ENCODE peak calls at places on chromosomes 3 and 15, in seven cellular contexts. D is heart left ventricle; I is activated T-cell treated with anti-CD3 and anti-CD28 coated beads, Interleukin-2, amount 50 U/mL, for 72 hours; T is Panc1; K is Right ventricle myocardium superior; Q is gastrocnemius medialis; P is GM23338. M is an unnamed sample.
A peak's percentile ranks its signal among the peaks of the same experiment; 100 is the strongest.

GRCh38 chr3:161691677-161692076 is 195.1 kb downstream of the OTOL1 start:
- ATAC-seq in Q (no peak), I (no peak), P (no peak), D (no peak), K (no peak), T (no peak), M (no peak)

GRCh38 chr3:11384074-11384473 is 111.9 kb downstream of the ATG7 start:
- ATAC-seq in I (no peak), Q (peak; percentile 48), T (no peak), K (no peak), P (no peak), D (no peak), M (no peak)

GRCh38 chr3:40229411-40229810 is 80.1 kb upstream of the EIF1B start:
- ATAC-seq in Q (no peak), D (no peak), K (peak; percentile 22), P (no peak), T (no peak), I (no peak), M (no peak)

GRCh38 chr3:71510485-71510884 is 73.0 kb downstream of the FOXP1 start:
- ATAC-seq in T (no peak), K (no peak), P (peak; percentile 11), D (no peak), Q (no peak), I (no peak), M (no peak)

GRCh38 chr15:69086427-69087205 is 72.1 kb downstream of the NOX5 start:
- ATAC-seq in K (no peak), I (no peak), Q (no peak), P (peak; percentile 68), D (no peak), T (no peak), M (no peak)

GRCh38 chr15:83462953-83463433 is 15.9 kb downstream of the SH3GL3 start:
- ATAC-seq in T (no peak), K (no peak), P (no peak), D (no peak), Q (no peak), I (no peak), M (no peak)

GRCh38 chr15:64092864-64093626 is 593 bp downstream of the CIAO2A start:
- ATAC-seq in I (peak; percentile 9), K (peak; percentile 53), P (peak; percentile 25), D (peak; percentile 37), Q (peak; percentile 25), T (peak; percentile 10), M (peak; percentile 15)

GRCh38 chr3:150703756-150704344 is at the start of gene ERICH6:
- ATAC-seq in Q (peak; percentile 94), P (peak; percentile 99), D (peak; percentile 99), K (peak; percentile 99), I (peak; percentile 99), T (peak; percentile 98), M (peak; percentile 97)

GRCh38 chr15:42156266-42156922 is at the start of gene PLA2G4F:
- ATAC-seq in K (peak; percentile 30), I (no peak), Q (peak; percentile 59), P (peak; percentile 76), T (peak; percentile 29), D (no peak), M (no peak)

GRCh38 chr3:1068985-1069384 is 23.8 kb upstream of the CNTN6 start:
- ATAC-seq in P (no peak), Q (no peak), K (no peak), I (no peak), D (no peak), T (no peak), M (no peak)

GRCh38 chr15:91892417-91892816 is 38.9 kb downstream of the SLCO3A1 start:
- ATAC-seq in T (no peak), P (no peak), I (no peak), D (no peak), K (no peak), Q (peak; percentile 21), M (no peak)

GRCh38 chr15:33183334-33183733 is 11.2 kb downstream of the FMN1 start:
- ATAC-seq in Q (no peak), T (no peak), K (no peak), P (no peak), I (no peak), D (no peak), M (no peak)

GRCh38 chr15:25731411-25731810 is 131.7 kb downstream of the ATP10A start:
- ATAC-seq in I (no peak), P (no peak), D (no peak), T (no peak), Q (no peak), K (no peak), M (no peak)

GRCh38 chr3:152335273-152335672 is 66.5 kb downstream of the MBNL1 start:
- ATAC-seq in T (no peak), K (no peak), P (no peak), I (peak; percentile 30), Q (no peak), D (no peak), M (peak; percentile 71)

GRCh38 chr15:37019479-37020433 is 80.6 kb downstream of the MEIS2 start:
- ATAC-seq in Q (no peak), T (no peak), K (peak; percentile 64), P (no peak), D (peak; percentile 29), I (no peak), M (no peak)

GRCh38 chr3:108123326-108123725 is 32.5 kb upstream of the CD47 start:
- ATAC-seq in K (no peak), T (no peak), D (no peak), I (no peak), Q (no peak), P (no peak), M (no peak)

GRCh38 chr3:163601426-163601825 is 1476.9 kb downstream of the SI start:
- ATAC-seq in Q (no peak), P (no peak), K (no peak), T (no peak), D (no peak), I (no peak), M (no peak)

GRCh38 chr3:8724108-8724752 is 9.4 kb upstream of the CAV3 start:
- ATAC-seq in P (no peak), I (no peak), K (no peak), D (no peak), Q (no peak), T (peak; percentile 77), M (no peak)

GRCh38 chr3:101876142-101876541 is 26.8 kb downstream of the NFKBIZ start:
- ATAC-seq in K (no peak), Q (no peak), I (no peak), T (no peak), P (no peak), D (no peak), M (no peak)

GRCh38 chr3:59127071-59127470 is 77.2 kb upstream of the CFAP20DC start:
- ATAC-seq in P (no peak), I (no peak), T (no peak), K (no peak), Q (no peak), D (no peak), M (no peak)

GRCh38 chr3:24829011-24829581 is 334.4 kb upstream of the THRB start:
- ATAC-seq in Q (peak; percentile 61), T (peak; percentile 68), I (peak; percentile 45), K (peak; percentile 97), D (peak; percentile 32), P (peak; percentile 86), M (no peak)

GRCh38 chr3:118536764-118537163 is 497.9 kb downstream of the IGSF11 start:
- ATAC-seq in I (no peak), P (no peak), T (no peak), K (no peak), D (no peak), Q (no peak), M (no peak)

GRCh38 chr15:90970274-90970673 is 15.6 kb downstream of the RCCD1 start:
- ATAC-seq in K (no peak), Q (no peak), P (no peak), I (peak; percentile 11), T (no peak), D (no peak), M (no peak)

GRCh38 chr15:78067328-78068241 is 9.9 kb downstream of the TBC1D2B start:
- ATAC-seq in P (no peak), Q (no peak), I (no peak), K (no peak), D (no peak), T (peak; percentile 76), M (no peak)

GRCh38 chr15:70113304-70113700 is 15.6 kb upstream of the TLE3 start:
- ATAC-seq in D (no peak), P (no peak), Q (no peak), I (no peak), T (no peak), K (peak; percentile 13), M (no peak)

GRCh38 chr3:98761656-98762229 is 1.4 kb upstream of the ST3GAL6 start:
- ATAC-seq in I (no peak), D (no peak), P (no peak), T (no peak), Q (no peak), K (peak; percentile 58), M (no peak)

GRCh38 chr3:17810759-17811158 is 68.3 kb upstream of the TBC1D5 start:
- ATAC-seq in K (no peak), D (no peak), P (peak; percentile 37), Q (no peak), I (no peak), T (no peak), M (no peak)

GRCh38 chr15:55297315-55297714 is 7.7 kb upstream of the RAB27A start:
- ATAC-seq in I (no peak), P (no peak), K (no peak), T (no peak), D (no peak), Q (no peak), M (no peak)

GRCh38 chr15:60766391-60767128 is 287.6 kb upstream of the ICE2 start:
- ATAC-seq in I (peak; percentile 74), T (no peak), Q (no peak), D (no peak), K (no peak), P (peak; percentile 48), M (peak; percentile 70)

GRCh38 chr3:126025116-126025729 is 56.2 kb downstream of the ROPN1B start:
- ATAC-seq in Q (no peak), K (no peak), T (no peak), I (no peak), D (no peak), P (no peak), M (no peak)

GRCh38 chr3:123489400-123490004 is 40.6 kb upstream of the ADCY5 start:
- ATAC-seq in I (peak; percentile 46), T (peak; percentile 88), K (peak; percentile 86), P (peak; percentile 96), Q (peak; percentile 77), D (peak; percentile 64), M (peak; percentile 45)

GRCh38 chr15:75732206-75732808 is 19.7 kb upstream of the CSPG4 start:
- ATAC-seq in T (peak; percentile 30), K (peak; percentile 19), Q (no peak), I (no peak), D (peak; percentile 4), P (no peak), M (no peak)

GRCh38 chr3:102156426-102156825 is 278.4 kb upstream of the ZPLD1 start:
- ATAC-seq in P (no peak), T (peak; percentile 71), K (no peak), Q (peak; percentile 30), I (no peak), D (no peak), M (peak; percentile 43)

GRCh38 chr3:114609952-114610351 is 316.1 kb downstream of the TIGIT start:
- ATAC-seq in Q (no peak), T (no peak), I (no peak), K (peak; percentile 44), P (no peak), D (no peak), M (no peak)

GRCh38 chr15:52052076-52052935 is 33.3 kb downstream of the MAPK6 start:
- ATAC-seq in K (no peak), I (no peak), P (no peak), D (no peak), T (no peak), Q (peak; percentile 26), M (no peak)

GRCh38 chr3:151145713-151146070 is 57.3 kb downstream of the GPR171 start:
- ATAC-seq in P (peak; percentile 76), K (no peak), Q (no peak), T (peak; percentile 17), D (no peak), I (no peak), M (peak; percentile 12)

GRCh38 chr3:148477375-148477774 is 220.3 kb upstream of the AGTR1 start:
- ATAC-seq in Q (no peak), I (no peak), K (no peak), P (no peak), D (no peak), T (no peak), M (no peak)

GRCh38 chr3:48569400-48569799 is 5.8 kb upstream of the UCN2 start:
- ATAC-seq in I (no peak), P (no peak), Q (no peak), D (no peak), T (no peak), K (no peak), M (no peak)

M was measured in activated T-helper 17 cell treated with anti-CD3 and anti-CD28 coated beads, Interleukin-2, amount 50 U/mL, for 72 hours.